ENCODE peak calls at places on chromosomes 16 and 17, in ten cellular contexts. One of them, this sample, is unnamed.

GRCh38 chr17:58666858-58667267 is 25.0 kb downstream of the TEX14 start:
- DNase-seq in stimulated activated CD4-positive, alpha-beta T cell treated with anti-CD3 and anti-CD28 coated beads, Interleukin-4, amount 100 ng/mL, for 48 hours: peak; percentile 28
- DNase-seq in memory B cell: peak; percentile 14
- DNase-seq in cardiac muscle cell: no peak
- DNase-seq in HT-29: peak; percentile 76
- DNase-seq in mesothelial cell of epicardium: no peak
- DNase-seq in HEK293T: no peak
- DNase-seq in kidney: peak; percentile 84
- DNase-seq in nephron progenitor cell: no peak
- DNase-seq in NCI-H1105 treated with DMSO at 0.1 percent for 48 hours: peak; percentile 28
- DNase-seq in this sample: no peak

GRCh38 chr16:88769617-88770458 is 15.2 kb downstream of the PIEZO1 start:
- DNase-seq in stimulated activated CD4-positive, alpha-beta T cell treated with anti-CD3 and anti-CD28 coated beads, Interleukin-4, amount 100 ng/mL, for 48 hours: no peak
- DNase-seq in memory B cell: peak; percentile 55
- DNase-seq in cardiac muscle cell: peak; percentile 84
- DNase-seq in HT-29: peak; percentile 86
- DNase-seq in mesothelial cell of epicardium: no peak
- DNase-seq in HEK293T: peak; percentile 83
- DNase-seq in kidney: no peak
- DNase-seq in nephron progenitor cell: peak; percentile 74
- DNase-seq in NCI-H1105 treated with DMSO at 0.1 percent for 48 hours: no peak
- DNase-seq in this sample: no peak

GRCh38 chr16:56708418-56708817 is 21.5 kb upstream of the NUP93 start:
- DNase-seq in stimulated activated CD4-positive, alpha-beta T cell treated with anti-CD3 and anti-CD28 coated beads, Interleukin-4, amount 100 ng/mL, for 48 hours: no peak
- DNase-seq in memory B cell: no peak
- DNase-seq in cardiac muscle cell: no peak
- DNase-seq in HT-29: no peak
- DNase-seq in mesothelial cell of epicardium: no peak
- DNase-seq in HEK293T: no peak
- DNase-seq in kidney: no peak
- DNase-seq in nephron progenitor cell: no peak
- DNase-seq in NCI-H1105 treated with DMSO at 0.1 percent for 48 hours: no peak
- DNase-seq in this sample: no peak

GRCh38 chr16:74999208-74999682 is 421 bp downstream of the ZNRF1 start:
- DNase-seq in stimulated activated CD4-positive, alpha-beta T cell treated with anti-CD3 and anti-CD28 coated beads, Interleukin-4, amount 100 ng/mL, for 48 hours: no peak
- DNase-seq in memory B cell: peak; percentile 35
- DNase-seq in cardiac muscle cell: no peak
- DNase-seq in HT-29: no peak
- DNase-seq in mesothelial cell of epicardium: peak; percentile 35
- DNase-seq in HEK293T: no peak
- DNase-seq in kidney: peak; percentile 76
- DNase-seq in nephron progenitor cell: no peak
- DNase-seq in NCI-H1105 treated with DMSO at 0.1 percent for 48 hours: no peak
- DNase-seq in this sample: no peak

GRCh38 chr17:73261952-73262675 is 434 bp upstream of the CPSF4L start:
- DNase-seq in stimulated activated CD4-positive, alpha-beta T cell treated with anti-CD3 and anti-CD28 coated beads, Interleukin-4, amount 100 ng/mL, for 48 hours: no peak
- DNase-seq in memory B cell: no peak
- DNase-seq in cardiac muscle cell: no peak
- DNase-seq in HT-29: peak; percentile 85
- DNase-seq in mesothelial cell of epicardium: no peak
- DNase-seq in HEK293T: no peak
- DNase-seq in kidney: peak; percentile 40
- DNase-seq in nephron progenitor cell: no peak
- DNase-seq in NCI-H1105 treated with DMSO at 0.1 percent for 48 hours: no peak
- DNase-seq in this sample: no peak

GRCh38 chr17:65163990-65164495 is 26.9 kb downstream of the RGS9 start:
- DNase-seq in stimulated activated CD4-positive, alpha-beta T cell treated with anti-CD3 and anti-CD28 coated beads, Interleukin-4, amount 100 ng/mL, for 48 hours: peak; percentile 39
- DNase-seq in memory B cell: no peak
- DNase-seq in cardiac muscle cell: no peak
- DNase-seq in HT-29: peak; percentile 26
- DNase-seq in mesothelial cell of epicardium: no peak
- DNase-seq in HEK293T: no peak
- DNase-seq in kidney: no peak
- DNase-seq in nephron progenitor cell: no peak
- DNase-seq in NCI-H1105 treated with DMSO at 0.1 percent for 48 hours: no peak
- DNase-seq in this sample: no peak

GRCh38 chr16:89903908-89904515 is 14.7 kb upstream of the MC1R start:
- DNase-seq in stimulated activated CD4-positive, alpha-beta T cell treated with anti-CD3 and anti-CD28 coated beads, Interleukin-4, amount 100 ng/mL, for 48 hours: no peak
- DNase-seq in memory B cell: no peak
- DNase-seq in cardiac muscle cell: no peak
- DNase-seq in HT-29: no peak
- DNase-seq in mesothelial cell of epicardium: no peak
- DNase-seq in HEK293T: no peak
- DNase-seq in kidney: no peak
- DNase-seq in nephron progenitor cell: no peak
- DNase-seq in NCI-H1105 treated with DMSO at 0.1 percent for 48 hours: no peak
- DNase-seq in this sample: no peak

GRCh38 chr16:8989099-8989878 is 25.6 kb upstream of the USP7 start:
- DNase-seq in stimulated activated CD4-positive, alpha-beta T cell treated with anti-CD3 and anti-CD28 coated beads, Interleukin-4, amount 100 ng/mL, for 48 hours: no peak
- DNase-seq in memory B cell: no peak
- DNase-seq in cardiac muscle cell: no peak
- DNase-seq in HT-29: no peak
- DNase-seq in mesothelial cell of epicardium: no peak
- DNase-seq in HEK293T: no peak
- DNase-seq in kidney: no peak
- DNase-seq in nephron progenitor cell: no peak
- DNase-seq in NCI-H1105 treated with DMSO at 0.1 percent for 48 hours: no peak
- DNase-seq in this sample: no peak

GRCh38 chr16:87635541-87636049 is 33.3 kb downstream of the JPH3 start:
- DNase-seq in stimulated activated CD4-positive, alpha-beta T cell treated with anti-CD3 and anti-CD28 coated beads, Interleukin-4, amount 100 ng/mL, for 48 hours: peak; percentile 62
- DNase-seq in memory B cell: peak; percentile 75
- DNase-seq in cardiac muscle cell: peak; percentile 61
- DNase-seq in HT-29: peak; percentile 76
- DNase-seq in mesothelial cell of epicardium: no peak
- DNase-seq in HEK293T: peak; percentile 45
- DNase-seq in kidney: peak; percentile 85
- DNase-seq in nephron progenitor cell: peak; percentile 57
- DNase-seq in NCI-H1105 treated with DMSO at 0.1 percent for 48 hours: peak; percentile 32
- DNase-seq in this sample: no peak

GRCh38 chr17:30395398-30396022 is 16.8 kb downstream of the CPD start:
- DNase-seq in stimulated activated CD4-positive, alpha-beta T cell treated with anti-CD3 and anti-CD28 coated beads, Interleukin-4, amount 100 ng/mL, for 48 hours: no peak
- DNase-seq in memory B cell: no peak
- DNase-seq in cardiac muscle cell: no peak
- DNase-seq in HT-29: no peak
- DNase-seq in mesothelial cell of epicardium: no peak
- DNase-seq in HEK293T: no peak
- DNase-seq in kidney: no peak
- DNase-seq in nephron progenitor cell: no peak
- DNase-seq in NCI-H1105 treated with DMSO at 0.1 percent for 48 hours: no peak
- DNase-seq in this sample: no peak

GRCh38 chr17:9409430-9409829 is 166.2 kb downstream of the STX8 start:
- DNase-seq in stimulated activated CD4-positive, alpha-beta T cell treated with anti-CD3 and anti-CD28 coated beads, Interleukin-4, amount 100 ng/mL, for 48 hours: no peak
- DNase-seq in memory B cell: no peak
- DNase-seq in cardiac muscle cell: no peak
- DNase-seq in HT-29: no peak
- DNase-seq in mesothelial cell of epicardium: no peak
- DNase-seq in HEK293T: no peak
- DNase-seq in kidney: no peak
- DNase-seq in nephron progenitor cell: no peak
- DNase-seq in NCI-H1105 treated with DMSO at 0.1 percent for 48 hours: no peak
- DNase-seq in this sample: no peak

GRCh38 chr16:1989209-1989825 is 453 bp upstream of the SYNGR3 start:
- DNase-seq in stimulated activated CD4-positive, alpha-beta T cell treated with anti-CD3 and anti-CD28 coated beads, Interleukin-4, amount 100 ng/mL, for 48 hours: no peak
- DNase-seq in memory B cell: no peak
- DNase-seq in cardiac muscle cell: no peak
- DNase-seq in HT-29: peak; percentile 7
- DNase-seq in mesothelial cell of epicardium: no peak
- DNase-seq in HEK293T: no peak
- DNase-seq in kidney: no peak
- DNase-seq in nephron progenitor cell: no peak
- DNase-seq in NCI-H1105 treated with DMSO at 0.1 percent for 48 hours: no peak
- DNase-seq in this sample: no peak

GRCh38 chr16:4261557-4262172 is 11.2 kb downstream of the TFAP4 start:
- DNase-seq in stimulated activated CD4-positive, alpha-beta T cell treated with anti-CD3 and anti-CD28 coated beads, Interleukin-4, amount 100 ng/mL, for 48 hours: peak; percentile 36
- DNase-seq in memory B cell: no peak
- DNase-seq in cardiac muscle cell: peak; percentile 66
- DNase-seq in HT-29: peak; percentile 35
- DNase-seq in mesothelial cell of epicardium: peak; percentile 43
- DNase-seq in HEK293T: peak; percentile 71
- DNase-seq in kidney: no peak
- DNase-seq in nephron progenitor cell: peak; percentile 84
- DNase-seq in NCI-H1105 treated with DMSO at 0.1 percent for 48 hours: no peak
- DNase-seq in this sample: no peak

GRCh38 chr16:24508614-24509013 is 30.8 kb upstream of the RBBP6 start:
- DNase-seq in stimulated activated CD4-positive, alpha-beta T cell treated with anti-CD3 and anti-CD28 coated beads, Interleukin-4, amount 100 ng/mL, for 48 hours: no peak
- DNase-seq in memory B cell: no peak
- DNase-seq in cardiac muscle cell: no peak
- DNase-seq in HT-29: no peak
- DNase-seq in mesothelial cell of epicardium: no peak
- DNase-seq in HEK293T: no peak
- DNase-seq in kidney: no peak
- DNase-seq in nephron progenitor cell: no peak
- DNase-seq in NCI-H1105 treated with DMSO at 0.1 percent for 48 hours: peak; percentile 7
- DNase-seq in this sample: peak; percentile 62

GRCh38 chr16:11784048-11784780 is 12.8 kb downstream of the ZC3H7A start:
- DNase-seq in stimulated activated CD4-positive, alpha-beta T cell treated with anti-CD3 and anti-CD28 coated beads, Interleukin-4, amount 100 ng/mL, for 48 hours: no peak
- DNase-seq in memory B cell: no peak
- DNase-seq in cardiac muscle cell: no peak
- DNase-seq in HT-29: no peak
- DNase-seq in mesothelial cell of epicardium: no peak
- DNase-seq in HEK293T: no peak
- DNase-seq in kidney: no peak
- DNase-seq in nephron progenitor cell: no peak
- DNase-seq in NCI-H1105 treated with DMSO at 0.1 percent for 48 hours: no peak
- DNase-seq in this sample: no peak

GRCh38 chr17:36534881-36535668 is at the start of gene PIGW:
- DNase-seq in stimulated activated CD4-positive, alpha-beta T cell treated with anti-CD3 and anti-CD28 coated beads, Interleukin-4, amount 100 ng/mL, for 48 hours: peak; percentile 88
- DNase-seq in memory B cell: peak; percentile 80
- DNase-seq in cardiac muscle cell: peak; percentile 93
- DNase-seq in HT-29: peak; percentile 98
- DNase-seq in mesothelial cell of epicardium: peak; percentile 75
- DNase-seq in HEK293T: peak; percentile 83
- DNase-seq in kidney: peak; percentile 96
- DNase-seq in nephron progenitor cell: peak; percentile 89
- DNase-seq in NCI-H1105 treated with DMSO at 0.1 percent for 48 hours: peak; percentile 81
- DNase-seq in this sample: no peak